ENCODE peak calls at places on chromosomes 3 and 15, in seven cellular contexts. One of them, this sample, is unnamed.

GRCh38 chr3:185332026-185332735 is 30.8 kb upstream of the MAP3K13 start:
- DNase-seq in GM13977: peak
- DNase-seq in NCI-H1092: peak
- DNase-seq in PC-9: no peak
- DNase-seq in activated naive CD8-positive, alpha-beta T cell treated with anti-CD3 and anti-CD28 coated beads, Interleukin-2, amount 50 U/mL, for 24 hours: no peak
- DNase-seq in progenitor cell of endocrine pancreas: no peak
- DNase-seq in iPS-NIHi11: no peak
- DNase-seq in this sample: peak

GRCh38 chr3:176147251-176147650 is 1050.0 kb downstream of the TBL1XR1 start:
- DNase-seq in iPS-NIHi11: no peak
- DNase-seq in progenitor cell of endocrine pancreas: no peak
- DNase-seq in NCI-H1092: peak
- DNase-seq in GM13977: no peak
- DNase-seq in PC-9: no peak
- DNase-seq in activated naive CD8-positive, alpha-beta T cell treated with anti-CD3 and anti-CD28 coated beads, Interleukin-2, amount 50 U/mL, for 24 hours: no peak
- DNase-seq in this sample: no peak

GRCh38 chr3:26596325-26596724 is 26.2 kb upstream of the LRRC3B start:
- DNase-seq in activated naive CD8-positive, alpha-beta T cell treated with anti-CD3 and anti-CD28 coated beads, Interleukin-2, amount 50 U/mL, for 24 hours: no peak
- DNase-seq in progenitor cell of endocrine pancreas: no peak
- DNase-seq in iPS-NIHi11: no peak
- DNase-seq in GM13977: no peak
- DNase-seq in PC-9: no peak
- DNase-seq in NCI-H1092: no peak
- DNase-seq in this sample: no peak

GRCh38 chr3:149813367-149814281 is 609 bp downstream of the RNF13 start:
- DNase-seq in iPS-NIHi11: peak
- DNase-seq in PC-9: peak
- DNase-seq in activated naive CD8-positive, alpha-beta T cell treated with anti-CD3 and anti-CD28 coated beads, Interleukin-2, amount 50 U/mL, for 24 hours: peak
- DNase-seq in progenitor cell of endocrine pancreas: peak
- DNase-seq in NCI-H1092: no peak
- DNase-seq in GM13977: no peak
- DNase-seq in this sample: no peak

GRCh38 chr15:78987891-78988360 is 43.1 kb upstream of the CTSH start:
- DNase-seq in activated naive CD8-positive, alpha-beta T cell treated with anti-CD3 and anti-CD28 coated beads, Interleukin-2, amount 50 U/mL, for 24 hours: no peak
- DNase-seq in PC-9: no peak
- DNase-seq in NCI-H1092: no peak
- DNase-seq in iPS-NIHi11: no peak
- DNase-seq in GM13977: no peak
- DNase-seq in progenitor cell of endocrine pancreas: no peak
- DNase-seq in this sample: no peak

GRCh38 chr15:57395292-57395691 is 19.0 kb downstream of the CGNL1 start:
- DNase-seq in progenitor cell of endocrine pancreas: no peak
- DNase-seq in NCI-H1092: no peak
- DNase-seq in activated naive CD8-positive, alpha-beta T cell treated with anti-CD3 and anti-CD28 coated beads, Interleukin-2, amount 50 U/mL, for 24 hours: no peak
- DNase-seq in GM13977: no peak
- DNase-seq in iPS-NIHi11: no peak
- DNase-seq in PC-9: no peak
- DNase-seq in this sample: peak

GRCh38 chr3:22862111-22862510 is 341.0 kb upstream of the UBE2E2 start:
- DNase-seq in activated naive CD8-positive, alpha-beta T cell treated with anti-CD3 and anti-CD28 coated beads, Interleukin-2, amount 50 U/mL, for 24 hours: no peak
- DNase-seq in iPS-NIHi11: peak
- DNase-seq in NCI-H1092: no peak
- DNase-seq in GM13977: no peak
- DNase-seq in progenitor cell of endocrine pancreas: no peak
- DNase-seq in PC-9: no peak
- DNase-seq in this sample: no peak

GRCh38 chr3:16494906-16495580 is 18.5 kb downstream of the RFTN1 start:
- DNase-seq in activated naive CD8-positive, alpha-beta T cell treated with anti-CD3 and anti-CD28 coated beads, Interleukin-2, amount 50 U/mL, for 24 hours: no peak
- DNase-seq in iPS-NIHi11: no peak
- DNase-seq in GM13977: no peak
- DNase-seq in progenitor cell of endocrine pancreas: no peak
- DNase-seq in PC-9: no peak
- DNase-seq in NCI-H1092: no peak
- DNase-seq in this sample: no peak

GRCh38 chr3:133574260-133574881 is 885 bp downstream of the CDV3 start:
- DNase-seq in NCI-H1092: no peak
- DNase-seq in iPS-NIHi11: peak
- DNase-seq in activated naive CD8-positive, alpha-beta T cell treated with anti-CD3 and anti-CD28 coated beads, Interleukin-2, amount 50 U/mL, for 24 hours: peak
- DNase-seq in progenitor cell of endocrine pancreas: peak
- DNase-seq in GM13977: peak
- DNase-seq in PC-9: peak
- DNase-seq in this sample: no peak

GRCh38 chr15:66153549-66154415 is 99.8 kb downstream of the MEGF11 start:
- DNase-seq in progenitor cell of endocrine pancreas: no peak
- DNase-seq in GM13977: peak
- DNase-seq in activated naive CD8-positive, alpha-beta T cell treated with anti-CD3 and anti-CD28 coated beads, Interleukin-2, amount 50 U/mL, for 24 hours: no peak
- DNase-seq in iPS-NIHi11: no peak
- DNase-seq in NCI-H1092: peak
- DNase-seq in PC-9: no peak
- DNase-seq in this sample: no peak

GRCh38 chr15:41567870-41568269 is 8.9 kb downstream of the TYRO3 start:
- DNase-seq in progenitor cell of endocrine pancreas: no peak
- DNase-seq in activated naive CD8-positive, alpha-beta T cell treated with anti-CD3 and anti-CD28 coated beads, Interleukin-2, amount 50 U/mL, for 24 hours: no peak
- DNase-seq in PC-9: no peak
- DNase-seq in iPS-NIHi11: peak
- DNase-seq in NCI-H1092: no peak
- DNase-seq in GM13977: no peak
- DNase-seq in this sample: no peak

GRCh38 chr15:32718822-32719716 is 1.3 kb downstream of the GREM1 start:
- DNase-seq in NCI-H1092: no peak
- DNase-seq in progenitor cell of endocrine pancreas: peak
- DNase-seq in GM13977: peak
- DNase-seq in activated naive CD8-positive, alpha-beta T cell treated with anti-CD3 and anti-CD28 coated beads, Interleukin-2, amount 50 U/mL, for 24 hours: no peak
- DNase-seq in iPS-NIHi11: peak
- DNase-seq in PC-9: no peak
- DNase-seq in this sample: no peak

GRCh38 chr3:73212683-73213082 is 151.2 kb downstream of the EBLN2 start:
- DNase-seq in GM13977: no peak
- DNase-seq in activated naive CD8-positive, alpha-beta T cell treated with anti-CD3 and anti-CD28 coated beads, Interleukin-2, amount 50 U/mL, for 24 hours: no peak
- DNase-seq in progenitor cell of endocrine pancreas: no peak
- DNase-seq in PC-9: no peak
- DNase-seq in iPS-NIHi11: no peak
- DNase-seq in NCI-H1092: no peak
- DNase-seq in this sample: no peak

GRCh38 chr3:160184655-160185054 is 40.6 kb upstream of the C3orf80 start:
- DNase-seq in activated naive CD8-positive, alpha-beta T cell treated with anti-CD3 and anti-CD28 coated beads, Interleukin-2, amount 50 U/mL, for 24 hours: no peak
- DNase-seq in NCI-H1092: no peak
- DNase-seq in GM13977: no peak
- DNase-seq in progenitor cell of endocrine pancreas: no peak
- DNase-seq in PC-9: no peak
- DNase-seq in iPS-NIHi11: no peak
- DNase-seq in this sample: no peak

GRCh38 chr3:10558726-10559125 is 53.3 kb upstream of the ATP2B2 start:
- DNase-seq in NCI-H1092: no peak
- DNase-seq in progenitor cell of endocrine pancreas: no peak
- DNase-seq in iPS-NIHi11: no peak
- DNase-seq in PC-9: no peak
- DNase-seq in activated naive CD8-positive, alpha-beta T cell treated with anti-CD3 and anti-CD28 coated beads, Interleukin-2, amount 50 U/mL, for 24 hours: no peak
- DNase-seq in GM13977: no peak
- DNase-seq in this sample: no peak

GRCh38 chr3:115975353-115975752 is 352.0 kb downstream of the GAP43 start:
- DNase-seq in PC-9: no peak
- DNase-seq in progenitor cell of endocrine pancreas: no peak
- DNase-seq in activated naive CD8-positive, alpha-beta T cell treated with anti-CD3 and anti-CD28 coated beads, Interleukin-2, amount 50 U/mL, for 24 hours: no peak
- DNase-seq in iPS-NIHi11: no peak
- DNase-seq in GM13977: peak
- DNase-seq in NCI-H1092: no peak
- DNase-seq in this sample: peak

GRCh38 chr3:72031581-72031980 is 246.6 kb upstream of the PROK2 start:
- DNase-seq in iPS-NIHi11: no peak
- DNase-seq in PC-9: no peak
- DNase-seq in activated naive CD8-positive, alpha-beta T cell treated with anti-CD3 and anti-CD28 coated beads, Interleukin-2, amount 50 U/mL, for 24 hours: no peak
- DNase-seq in progenitor cell of endocrine pancreas: no peak
- DNase-seq in GM13977: no peak
- DNase-seq in NCI-H1092: no peak
- DNase-seq in this sample: no peak

GRCh38 chr15:89822030-89822429 is 7.4 kb upstream of the ANPEP start:
- DNase-seq in iPS-NIHi11: no peak
- DNase-seq in progenitor cell of endocrine pancreas: no peak
- DNase-seq in GM13977: no peak
- DNase-seq in NCI-H1092: no peak
- DNase-seq in PC-9: no peak
- DNase-seq in activated naive CD8-positive, alpha-beta T cell treated with anti-CD3 and anti-CD28 coated beads, Interleukin-2, amount 50 U/mL, for 24 hours: no peak
- DNase-seq in this sample: no peak

GRCh38 chr15:41284425-41285177 is 47.8 kb downstream of the OIP5 start:
- DNase-seq in iPS-NIHi11: peak
- DNase-seq in PC-9: no peak
- DNase-seq in progenitor cell of endocrine pancreas: no peak
- DNase-seq in NCI-H1092: no peak
- DNase-seq in activated naive CD8-positive, alpha-beta T cell treated with anti-CD3 and anti-CD28 coated beads, Interleukin-2, amount 50 U/mL, for 24 hours: no peak
- DNase-seq in GM13977: no peak
- DNase-seq in this sample: no peak

GRCh38 chr3:49339593-49339946 is 283 bp downstream of the USP4 start:
- DNase-seq in PC-9: no peak
- DNase-seq in GM13977: no peak
- DNase-seq in NCI-H1092: no peak
- DNase-seq in activated naive CD8-positive, alpha-beta T cell treated with anti-CD3 and anti-CD28 coated beads, Interleukin-2, amount 50 U/mL, for 24 hours: peak
- DNase-seq in iPS-NIHi11: peak
- DNase-seq in progenitor cell of endocrine pancreas: peak
- DNase-seq in this sample: no peak

GRCh38 chr3:188322135-188322892 is 168.4 kb downstream of the LPP start:
- DNase-seq in GM13977: no peak
- DNase-seq in progenitor cell of endocrine pancreas: no peak
- DNase-seq in iPS-NIHi11: no peak
- DNase-seq in activated naive CD8-positive, alpha-beta T cell treated with anti-CD3 and anti-CD28 coated beads, Interleukin-2, amount 50 U/mL, for 24 hours: no peak
- DNase-seq in PC-9: no peak
- DNase-seq in NCI-H1092: no peak
- DNase-seq in this sample: no peak

GRCh38 chr3:45642731-45643152 is 46.5 kb upstream of the SACM1L start:
- DNase-seq in activated naive CD8-positive, alpha-beta T cell treated with anti-CD3 and anti-CD28 coated beads, Interleukin-2, amount 50 U/mL, for 24 hours: no peak
- DNase-seq in iPS-NIHi11: no peak
- DNase-seq in PC-9: peak
- DNase-seq in GM13977: no peak
- DNase-seq in NCI-H1092: peak
- DNase-seq in progenitor cell of endocrine pancreas: no peak
- DNase-seq in this sample: no peak

GRCh38 chr3:186888569-186888968 is 41.8 kb upstream of the ST6GAL1 start:
- DNase-seq in activated naive CD8-positive, alpha-beta T cell treated with anti-CD3 and anti-CD28 coated beads, Interleukin-2, amount 50 U/mL, for 24 hours: no peak
- DNase-seq in PC-9: no peak
- DNase-seq in progenitor cell of endocrine pancreas: no peak
- DNase-seq in GM13977: no peak
- DNase-seq in iPS-NIHi11: no peak
- DNase-seq in NCI-H1092: no peak
- DNase-seq in this sample: no peak

GRCh38 chr15:41936649-41937567 is 35.4 kb downstream of the EHD4 start:
- DNase-seq in PC-9: no peak
- DNase-seq in activated naive CD8-positive, alpha-beta T cell treated with anti-CD3 and anti-CD28 coated beads, Interleukin-2, amount 50 U/mL, for 24 hours: peak
- DNase-seq in GM13977: peak
- DNase-seq in NCI-H1092: no peak
- DNase-seq in iPS-NIHi11: no peak
- DNase-seq in progenitor cell of endocrine pancreas: no peak
- DNase-seq in this sample: no peak

GRCh38 chr15:58462547-58462946 is 30.8 kb downstream of the LIPC start:
- DNase-seq in PC-9: peak
- DNase-seq in progenitor cell of endocrine pancreas: no peak
- DNase-seq in iPS-NIHi11: peak
- DNase-seq in GM13977: no peak
- DNase-seq in NCI-H1092: no peak
- DNase-seq in activated naive CD8-positive, alpha-beta T cell treated with anti-CD3 and anti-CD28 coated beads, Interleukin-2, amount 50 U/mL, for 24 hours: no peak
- DNase-seq in this sample: no peak

GRCh38 chr15:63050737-63051700 is 8.5 kb downstream of the TPM1 start:
- DNase-seq in activated naive CD8-positive, alpha-beta T cell treated with anti-CD3 and anti-CD28 coated beads, Interleukin-2, amount 50 U/mL, for 24 hours: no peak
- DNase-seq in NCI-H1092: no peak
- DNase-seq in PC-9: no peak
- DNase-seq in GM13977: no peak
- DNase-seq in progenitor cell of endocrine pancreas: no peak
- DNase-seq in iPS-NIHi11: no peak
- DNase-seq in this sample: peak

This sample was measured in NCI-H446 treated with DMSO at 0.1 percent for 48 hours.